ENCODE peak calls at places on chromosomes 4 and X, in four cellular contexts. C is HFF-Myc, R is fibroblast of lung, B is brain microvascular endothelial cell. T is an unnamed sample.

GRCh38 chrX:54561622-54562021 is 31.6 kb downstream of the GNL3L start:
- DNase-seq in R (no peak), B (no peak), C (no peak), T (no peak)

GRCh38 chrX:138886769-138887168 is 175.3 kb upstream of the FGF13 start:
- DNase-seq in B (no peak), C (no peak), R (no peak), T (no peak)

GRCh38 chr4:11954093-11954492 is 525.4 kb upstream of the HS3ST1 start:
- DNase-seq in R (peak; percentile 54), C (no peak), B (no peak), T (no peak)

GRCh38 chr4:137300776-137301175 is 231.5 kb downstream of the PCDH18 start:
- DNase-seq in R (peak; percentile 44), C (no peak), B (peak; percentile 45), T (no peak)

GRCh38 chrX:68832101-68832416 is 3.2 kb downstream of the EFNB1 start:
- DNase-seq in C (no peak), B (peak; percentile 60), R (peak; percentile 75), T (peak; percentile 26)

GRCh38 chrX:101550825-101551767 is 749 bp downstream of the ARMCX1 start:
- DNase-seq in C (no peak), R (peak; percentile 37), B (peak; percentile 15), T (no peak)

GRCh38 chr4:183256756-183257385 is 63.2 kb downstream of the CLDN22 start:
- DNase-seq in R (peak; percentile 59), B (peak; percentile 44), C (peak; percentile 20), T (no peak)

GRCh38 chr4:53128959-53129358 is 236.9 kb downstream of the SCFD2 start:
- DNase-seq in B (no peak), R (no peak), C (no peak), T (no peak)

GRCh38 chrX:40267334-40268118 is 169.8 kb upstream of the BCOR start:
- DNase-seq in C (no peak), B (no peak), R (no peak), T (no peak)

GRCh38 chr4:65880594-65880993 is 210.3 kb upstream of the EPHA5 start:
- DNase-seq in B (no peak), R (no peak), C (no peak), T (no peak)

GRCh38 chr4:33306131-33306530 is 2586.0 kb downstream of the PCDH7 start:
- DNase-seq in B (no peak), R (no peak), C (no peak), T (no peak)

GRCh38 chr4:170674176-170674575 is 584.4 kb upstream of the AADAT start:
- DNase-seq in B (no peak), C (no peak), R (no peak), T (no peak)

GRCh38 chr4:106898621-106899230 is 137.4 kb downstream of the DKK2 start:
- DNase-seq in C (peak; percentile 59), B (peak; percentile 70), R (peak; percentile 67), T (peak; percentile 4)

GRCh38 chr4:73870778-73871177 is 1.6 kb downstream of the CXCL1 start:
- DNase-seq in B (no peak), R (peak; percentile 68), C (no peak), T (no peak)

GRCh38 chr4:166594326-166594946 is 639.9 kb downstream of the SPOCK3 start:
- DNase-seq in R (peak; percentile 16), C (peak; percentile 6), B (peak; percentile 49), T (no peak)

GRCh38 chr4:100493756-100494155 is 24.1 kb downstream of the EMCN start:
- DNase-seq in C (no peak), B (no peak), R (peak; percentile 45), T (no peak)

GRCh38 chrX:44784241-44784640 is 59.6 kb upstream of the DUSP21 start:
- DNase-seq in B (no peak), C (no peak), R (no peak), T (no peak)

GRCh38 chr4:39274503-39274902 is 91.7 kb downstream of the RFC1 start:
- DNase-seq in C (no peak), R (no peak), B (no peak), T (no peak)

GRCh38 chr4:3831529-3832150 is 65.5 kb downstream of the ADRA2C start:
- DNase-seq in C (no peak), B (no peak), R (no peak), T (no peak)

GRCh38 chr4:98997176-98997575 is 1.7 kb downstream of the METAP1 start:
- DNase-seq in B (no peak), R (no peak), C (no peak), T (no peak)

DNA sequence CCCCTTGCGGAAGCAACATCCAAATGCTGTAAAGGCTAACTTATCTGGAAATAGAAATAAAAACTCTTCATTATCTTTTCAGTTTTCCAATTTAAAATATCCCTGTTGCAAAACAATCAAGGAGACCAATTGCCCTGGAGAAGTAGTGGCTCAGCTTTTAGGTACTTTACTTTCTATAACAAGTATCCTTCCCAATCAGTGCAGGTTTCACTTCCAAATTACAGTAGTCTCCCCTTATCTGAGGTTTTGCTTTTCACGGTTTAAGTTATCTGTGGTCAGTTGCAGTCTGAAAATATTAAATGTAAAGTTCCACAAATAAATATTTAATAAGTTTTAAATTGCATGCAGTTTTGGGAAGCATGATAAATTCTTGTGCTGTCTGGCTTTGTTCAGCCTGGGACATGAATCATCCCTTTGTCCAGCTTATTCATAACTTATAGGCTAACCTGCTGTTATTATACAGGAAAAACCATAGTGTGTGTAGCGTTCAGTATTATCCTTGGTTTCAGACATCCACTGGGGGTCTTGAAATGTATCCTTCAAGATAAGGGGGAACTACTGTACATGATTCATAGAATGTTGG is 973.1 kb upstream of the GRID2 start:
- DNase-seq in C (no peak), B (peak; percentile 24), R (no peak), T (no peak)
- TF ChIP-seq CTCF in C (no peak), B (no peak), R (no peak), T (no peak)

GRCh38 chr4:82394896-82395295 is 21.1 kb upstream of the HNRNPD start:
- DNase-seq in C (no peak), B (no peak), R (no peak), T (no peak)
- H3K4me3 ChIP-seq in C (no peak overlapping the region), B (no peak overlapping the region), R (no peak overlapping the region), T (no peak overlapping the region)

DNA sequence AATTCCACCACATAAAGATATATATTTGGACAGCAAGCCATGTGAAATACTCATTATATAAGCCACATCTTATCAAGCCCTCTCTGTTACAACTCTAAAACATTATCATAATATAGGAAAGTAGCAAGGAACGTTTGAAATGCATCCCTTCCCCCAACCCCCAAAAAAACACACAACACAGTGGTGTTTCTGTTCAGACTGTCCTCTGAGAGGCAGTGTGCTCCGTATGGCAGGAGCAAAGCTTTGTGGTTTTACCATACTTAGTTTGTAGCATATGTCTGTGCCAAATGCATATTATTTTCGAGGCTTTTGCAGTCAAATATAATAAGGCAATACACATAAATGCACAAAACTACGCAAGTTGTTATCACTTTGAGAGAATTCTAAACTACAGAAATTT is 194.2 kb downstream of the RAPGEF2 start:
- DNase-seq in C (no peak), R (peak; percentile 33), B (no peak), T (no peak)
- TF ChIP-seq CTCF in C (no peak), R (no peak), B (peak; percentile 42), T (no peak)

DNA sequence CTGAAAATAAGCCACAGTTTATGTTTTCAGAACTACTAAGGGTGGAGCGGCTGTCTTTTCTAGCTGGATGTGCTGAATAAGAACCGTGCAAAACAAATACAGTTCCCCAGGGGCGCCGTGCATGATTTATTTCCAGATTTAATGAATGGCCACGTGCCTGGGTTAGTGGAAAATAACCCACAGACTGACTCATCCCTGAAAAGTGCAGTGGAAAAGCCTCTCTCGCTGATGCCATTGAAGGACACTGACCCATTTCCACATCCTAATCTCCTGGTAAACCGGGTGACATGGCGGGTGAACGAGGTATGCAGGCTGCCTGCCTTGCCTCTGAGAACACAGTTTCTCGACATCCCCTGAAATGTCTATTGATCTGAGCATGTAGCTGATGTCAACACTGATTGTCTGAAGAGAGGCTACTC is 77.1 kb upstream of the SCOC start:
- DNase-seq in C (peak; percentile 38), R (peak; percentile 94), B (peak; percentile 69), T (peak; percentile 68)
- H3K4me3 ChIP-seq in C (no peak overlapping the region), R (no peak overlapping the region), B (peak overlapping the region; percentile 9), T (no peak overlapping the region)

GRCh38 chr4:82275431-82276423 is 98.1 kb downstream of the HNRNPD start:
- DNase-seq in R (no peak), B (no peak), C (no peak), T (no peak)
- TF ChIP-seq CTCF in R (no peak), B (no peak), C (no peak), T (no peak)

DNA sequence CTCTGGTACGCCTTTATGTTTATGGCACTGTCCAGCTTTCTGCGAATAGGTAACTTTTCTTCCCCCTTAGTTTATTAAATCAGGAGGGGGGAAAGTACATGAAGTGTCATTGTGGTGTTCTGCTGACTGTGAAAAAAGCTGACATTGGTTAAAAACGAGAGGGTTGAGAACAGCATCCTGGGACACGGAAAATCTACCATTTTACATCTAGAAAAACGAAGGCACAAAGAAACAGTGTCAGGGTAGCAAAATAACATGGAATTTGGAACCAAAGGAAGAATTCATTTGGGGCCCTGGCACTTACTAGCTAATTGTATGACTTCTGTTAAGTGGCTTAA is 1.2 kb upstream of the AMOT start:
- DNase-seq in R (no peak), B (no peak), C (no peak), T (no peak)
- H3K4me3 ChIP-seq in R (peak overlapping the region; percentile 12), B (peak overlapping the region; percentile 42), C (peak overlapping the region; percentile 15), T (peak overlapping the region; percentile 19)

GRCh38 chr4:77418333-77418732 is 187.3 kb upstream of the CXCL13 start:
- DNase-seq in R (no peak), B (no peak), C (no peak), T (no peak)
- TF ChIP-seq CTCF in R (no peak), B (peak; percentile 44), C (no peak), T (no peak)

DNA sequence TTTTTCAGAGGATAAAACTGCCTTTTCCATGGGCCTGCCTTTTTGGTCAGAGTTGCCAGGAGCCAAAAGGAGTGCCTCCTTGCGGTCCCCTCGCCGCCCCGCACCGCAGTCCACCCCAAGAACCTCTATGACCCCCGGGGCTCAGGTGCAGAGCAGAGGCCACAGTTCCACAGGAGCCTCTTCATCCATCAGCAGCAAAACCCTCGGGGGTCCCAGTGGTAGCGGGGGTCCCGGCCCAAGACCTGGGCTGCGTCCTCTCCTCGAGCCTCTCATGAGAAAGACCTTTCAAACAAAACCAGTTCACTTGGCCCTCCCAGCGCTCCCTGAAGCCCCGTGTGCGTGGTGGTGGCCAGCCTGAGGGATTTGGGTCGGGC is 16.8 kb downstream of the ZFYVE28 start:
- DNase-seq in B (no peak), C (no peak), R (no peak), T (no peak)
- H3K4me3 ChIP-seq in B (peak overlapping the region; percentile 37), C (no peak overlapping the region), R (peak overlapping the region; percentile 17), T (no peak overlapping the region)